ENCODE peak calls at places on chromosomes 1 and 21, in five cellular contexts. One of them, this sample, is unnamed.

GRCh38 chr21:45458281-45459170 is 53.6 kb downstream of the COL18A1 start:
- DNase-seq in OCI-LY7: no peak
- DNase-seq in fibroblast of pulmonary artery: no peak
- DNase-seq in coronary artery: no peak
- DNase-seq in cardiac fibroblast: no peak
- DNase-seq in this sample: no peak

GRCh38 chr1:180123463-180123936 is 31.2 kb upstream of the QSOX1 start:
- DNase-seq in OCI-LY7: no peak
- DNase-seq in fibroblast of pulmonary artery: peak
- DNase-seq in coronary artery: no peak
- DNase-seq in cardiac fibroblast: peak
- DNase-seq in this sample: no peak

GRCh38 chr1:914891-915280 is 8.8 kb upstream of the SAMD11 start:
- DNase-seq in OCI-LY7: no peak
- DNase-seq in fibroblast of pulmonary artery: no peak
- DNase-seq in coronary artery: no peak
- DNase-seq in cardiac fibroblast: no peak
- DNase-seq in this sample: no peak

GRCh38 chr21:44867464-44867863 is 6.0 kb downstream of the PTTG1IP start:
- DNase-seq in OCI-LY7: no peak
- DNase-seq in fibroblast of pulmonary artery: no peak
- DNase-seq in coronary artery: no peak
- DNase-seq in cardiac fibroblast: no peak
- DNase-seq in this sample: no peak

GRCh38 chr21:37159053-37159776 is 86.2 kb downstream of the TTC3 start:
- DNase-seq in OCI-LY7: no peak
- DNase-seq in fibroblast of pulmonary artery: no peak
- DNase-seq in coronary artery: no peak
- DNase-seq in cardiac fibroblast: no peak
- DNase-seq in this sample: no peak

GRCh38 chr1:101567582-101568189 is 330.9 kb downstream of the S1PR1 start:
- DNase-seq in OCI-LY7: peak
- DNase-seq in fibroblast of pulmonary artery: peak
- DNase-seq in coronary artery: no peak
- DNase-seq in cardiac fibroblast: peak
- DNase-seq in this sample: peak

GRCh38 chr1:55981015-55981635 is 598.2 kb downstream of the PLPP3 start:
- DNase-seq in OCI-LY7: no peak
- DNase-seq in fibroblast of pulmonary artery: peak
- DNase-seq in coronary artery: no peak
- DNase-seq in cardiac fibroblast: peak
- DNase-seq in this sample: no peak

GRCh38 chr1:233025156-233025555 is 74.7 kb downstream of the NTPCR start:
- DNase-seq in OCI-LY7: peak
- DNase-seq in fibroblast of pulmonary artery: peak
- DNase-seq in coronary artery: no peak
- DNase-seq in cardiac fibroblast: peak
- DNase-seq in this sample: peak

GRCh38 chr1:6026095-6026809 is 19.4 kb upstream of the KCNAB2 start:
- DNase-seq in OCI-LY7: peak
- DNase-seq in fibroblast of pulmonary artery: no peak
- DNase-seq in coronary artery: no peak
- DNase-seq in cardiac fibroblast: peak
- DNase-seq in this sample: peak

GRCh38 chr1:162404550-162405160 is 7.3 kb downstream of the SH2D1B start:
- DNase-seq in OCI-LY7: no peak
- DNase-seq in fibroblast of pulmonary artery: peak
- DNase-seq in coronary artery: no peak
- DNase-seq in cardiac fibroblast: peak
- DNase-seq in this sample: no peak

GRCh38 chr21:42466700-42467612 is 29.1 kb downstream of the RSPH1 start:
- DNase-seq in OCI-LY7: peak
- DNase-seq in fibroblast of pulmonary artery: peak
- DNase-seq in coronary artery: no peak
- DNase-seq in cardiac fibroblast: peak
- DNase-seq in this sample: peak

GRCh38 chr1:225451340-225451739 is 23.5 kb upstream of the LBR start:
- DNase-seq in OCI-LY7: no peak
- DNase-seq in fibroblast of pulmonary artery: no peak
- DNase-seq in coronary artery: peak
- DNase-seq in cardiac fibroblast: no peak
- DNase-seq in this sample: no peak

GRCh38 chr1:67759692-67760029 is 73.6 kb downstream of the GNG12 start:
- DNase-seq in OCI-LY7: no peak
- DNase-seq in fibroblast of pulmonary artery: no peak
- DNase-seq in coronary artery: no peak
- DNase-seq in cardiac fibroblast: peak
- DNase-seq in this sample: peak

GRCh38 chr1:6267686-6268281 is 6.9 kb upstream of the GPR153 start:
- DNase-seq in OCI-LY7: no peak
- DNase-seq in fibroblast of pulmonary artery: peak
- DNase-seq in coronary artery: no peak
- DNase-seq in cardiac fibroblast: peak
- DNase-seq in this sample: no peak

GRCh38 chr1:230047114-230047865 is 19.7 kb upstream of the GALNT2 start:
- DNase-seq in OCI-LY7: no peak
- DNase-seq in fibroblast of pulmonary artery: peak
- DNase-seq in coronary artery: no peak
- DNase-seq in cardiac fibroblast: no peak
- DNase-seq in this sample: no peak

GRCh38 chr1:168497376-168497952 is 46.3 kb downstream of the XCL2 start:
- DNase-seq in OCI-LY7: no peak
- DNase-seq in fibroblast of pulmonary artery: no peak
- DNase-seq in coronary artery: no peak
- DNase-seq in cardiac fibroblast: no peak
- DNase-seq in this sample: no peak

GRCh38 chr1:203656796-203657620 is 30.4 kb downstream of the ATP2B4 start:
- DNase-seq in OCI-LY7: no peak
- DNase-seq in fibroblast of pulmonary artery: no peak
- DNase-seq in coronary artery: no peak
- DNase-seq in cardiac fibroblast: no peak
- DNase-seq in this sample: no peak

GRCh38 chr1:110341146-110341871 is 2.1 kb downstream of the RBM15 start:
- DNase-seq in OCI-LY7: no peak
- DNase-seq in fibroblast of pulmonary artery: no peak
- DNase-seq in coronary artery: no peak
- DNase-seq in cardiac fibroblast: no peak
- DNase-seq in this sample: no peak

GRCh38 chr1:97245682-97246081 is 524.1 kb downstream of the PTBP2 start:
- DNase-seq in OCI-LY7: no peak
- DNase-seq in fibroblast of pulmonary artery: peak
- DNase-seq in coronary artery: no peak
- DNase-seq in cardiac fibroblast: peak
- DNase-seq in this sample: no peak

GRCh38 chr1:36625253-36625958 is 142.7 kb upstream of the CSF3R start:
- DNase-seq in OCI-LY7: no peak
- DNase-seq in fibroblast of pulmonary artery: no peak
- DNase-seq in coronary artery: no peak
- DNase-seq in cardiac fibroblast: no peak
- DNase-seq in this sample: no peak

GRCh38 chr21:44965251-44966022 is 25.6 kb downstream of the SLX9 start:
- DNase-seq in OCI-LY7: no peak
- DNase-seq in fibroblast of pulmonary artery: peak
- DNase-seq in coronary artery: no peak
- DNase-seq in cardiac fibroblast: peak
- DNase-seq in this sample: no peak

GRCh38 chr1:165481820-165482532 is 37.0 kb upstream of the RXRG start:
- DNase-seq in OCI-LY7: no peak
- DNase-seq in fibroblast of pulmonary artery: peak
- DNase-seq in coronary artery: no peak
- DNase-seq in cardiac fibroblast: peak
- DNase-seq in this sample: no peak

GRCh38 chr1:22824975-22825374 is 114.3 kb downstream of the EPHB2 start:
- DNase-seq in OCI-LY7: no peak
- DNase-seq in fibroblast of pulmonary artery: no peak
- DNase-seq in coronary artery: no peak
- DNase-seq in cardiac fibroblast: no peak
- DNase-seq in this sample: no peak

GRCh38 chr1:22819391-22819790 is 108.8 kb downstream of the EPHB2 start:
- DNase-seq in OCI-LY7: no peak
- DNase-seq in fibroblast of pulmonary artery: no peak
- DNase-seq in coronary artery: no peak
- DNase-seq in cardiac fibroblast: no peak
- DNase-seq in this sample: no peak

GRCh38 chr1:22821027-22821426 is 110.4 kb downstream of the EPHB2 start:
- DNase-seq in OCI-LY7: no peak
- DNase-seq in fibroblast of pulmonary artery: peak
- DNase-seq in coronary artery: no peak
- DNase-seq in cardiac fibroblast: no peak
- DNase-seq in this sample: no peak

GRCh38 chr1:22825790-22826189 is 115.2 kb downstream of the EPHB2 start:
- DNase-seq in OCI-LY7: no peak
- DNase-seq in fibroblast of pulmonary artery: no peak
- DNase-seq in coronary artery: no peak
- DNase-seq in cardiac fibroblast: no peak
- DNase-seq in this sample: peak

DNA sequence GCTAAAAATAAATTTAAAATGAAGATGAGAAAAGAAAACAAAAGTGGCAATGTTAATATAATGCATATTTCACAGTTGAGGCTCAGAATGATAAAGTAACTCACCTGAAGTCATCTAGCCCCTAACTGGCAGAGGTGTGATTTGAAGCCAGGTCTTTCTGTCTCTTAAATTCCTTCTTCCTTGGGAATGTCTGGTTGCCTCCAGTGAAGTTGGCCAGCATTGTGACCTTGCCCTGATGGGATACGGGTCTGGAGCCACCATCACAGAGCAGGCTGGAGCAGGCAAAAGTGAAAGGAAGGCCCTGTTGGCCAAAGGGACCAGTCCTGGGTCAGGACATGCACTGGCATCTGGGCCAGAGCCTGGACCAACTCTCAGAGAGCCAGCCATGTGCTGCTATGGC is 111.7 kb downstream of the EPHB2 start:
- DNase-seq in OCI-LY7: no peak
- DNase-seq in fibroblast of pulmonary artery: no peak
- DNase-seq in coronary artery: no peak
- DNase-seq in cardiac fibroblast: no peak
- DNase-seq in this sample: no peak
- H3K4me3 ChIP-seq in OCI-LY7: no peak
- H3K4me3 ChIP-seq in fibroblast of pulmonary artery: no peak
- H3K4me3 ChIP-seq in coronary artery: no peak
- H3K4me3 ChIP-seq in cardiac fibroblast: no peak
- H3K4me3 ChIP-seq in this sample: no peak

GRCh38 chr1:206945779-206946178 is 487 bp downstream of the PIGR start:
- DNase-seq in OCI-LY7: no peak
- DNase-seq in fibroblast of pulmonary artery: no peak
- DNase-seq in coronary artery: no peak
- DNase-seq in cardiac fibroblast: no peak
- DNase-seq in this sample: no peak
- H3K4me3 ChIP-seq in OCI-LY7: no peak
- H3K4me3 ChIP-seq in fibroblast of pulmonary artery: no peak
- H3K4me3 ChIP-seq in coronary artery: no peak
- H3K4me3 ChIP-seq in cardiac fibroblast: no peak
- H3K4me3 ChIP-seq in this sample: no peak

GRCh38 chr1:39865762-39866161 is 17.5 kb downstream of the TRIT1 start:
- DNase-seq in OCI-LY7: no peak
- DNase-seq in fibroblast of pulmonary artery: no peak
- DNase-seq in coronary artery: no peak
- DNase-seq in cardiac fibroblast: no peak
- DNase-seq in this sample: no peak

GRCh38 chr1:39871796-39872195 is 11.5 kb downstream of the TRIT1 start:
- DNase-seq in OCI-LY7: no peak
- DNase-seq in fibroblast of pulmonary artery: no peak
- DNase-seq in coronary artery: no peak
- DNase-seq in cardiac fibroblast: no peak
- DNase-seq in this sample: no peak

GRCh38 chr1:39861003-39861402 is 22.3 kb downstream of the TRIT1 start:
- DNase-seq in OCI-LY7: no peak
- DNase-seq in fibroblast of pulmonary artery: no peak
- DNase-seq in coronary artery: no peak
- DNase-seq in cardiac fibroblast: no peak
- DNase-seq in this sample: no peak

GRCh38 chr1:39863177-39863576 is 20.1 kb downstream of the TRIT1 start:
- DNase-seq in OCI-LY7: no peak
- DNase-seq in fibroblast of pulmonary artery: no peak
- DNase-seq in coronary artery: no peak
- DNase-seq in cardiac fibroblast: no peak
- DNase-seq in this sample: no peak

DNA sequence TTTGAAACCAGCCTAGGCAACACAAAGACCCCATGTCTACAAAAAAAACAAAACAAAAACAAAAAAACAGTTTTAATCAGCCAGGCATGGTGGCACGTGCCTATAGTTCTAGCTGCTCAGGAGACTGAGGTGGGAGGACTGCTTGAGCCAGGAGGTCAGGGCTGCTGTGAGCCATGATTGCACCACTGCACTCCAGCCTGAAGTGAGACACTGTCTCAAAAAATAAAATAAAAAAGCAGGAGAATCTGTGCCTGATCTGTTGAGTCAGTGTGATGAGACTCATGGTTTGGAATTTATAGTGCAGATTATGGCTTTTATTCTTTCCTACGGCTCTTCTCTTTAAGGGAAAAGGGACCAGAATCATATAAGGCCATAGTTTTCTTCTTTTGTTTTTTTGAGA is 16.5 kb downstream of the TRIT1 start:
- DNase-seq in OCI-LY7: no peak
- DNase-seq in fibroblast of pulmonary artery: peak
- DNase-seq in coronary artery: no peak
- DNase-seq in cardiac fibroblast: peak
- DNase-seq in this sample: no peak
- H3K4me3 ChIP-seq in OCI-LY7: no peak
- H3K4me3 ChIP-seq in fibroblast of pulmonary artery: no peak
- H3K4me3 ChIP-seq in coronary artery: no peak
- H3K4me3 ChIP-seq in cardiac fibroblast: no peak
- H3K4me3 ChIP-seq in this sample: no peak

GRCh38 chr1:46133946-46134345 is 1.5 kb upstream of the PIK3R3 start:
- DNase-seq in OCI-LY7: peak
- DNase-seq in fibroblast of pulmonary artery: no peak
- DNase-seq in coronary artery: no peak
- DNase-seq in cardiac fibroblast: no peak
- DNase-seq in this sample: no peak

GRCh38 chr1:46134660-46135331 is 2.4 kb upstream of the PIK3R3 start:
- DNase-seq in OCI-LY7: no peak
- DNase-seq in fibroblast of pulmonary artery: peak
- DNase-seq in coronary artery: no peak
- DNase-seq in cardiac fibroblast: peak
- DNase-seq in this sample: peak

GRCh38 chr1:46136711-46137110 is 4.3 kb upstream of the PIK3R3 start:
- DNase-seq in OCI-LY7: no peak
- DNase-seq in fibroblast of pulmonary artery: no peak
- DNase-seq in coronary artery: no peak
- DNase-seq in cardiac fibroblast: no peak
- DNase-seq in this sample: no peak

GRCh38 chr1:46133181-46133658 is 791 bp upstream of the PIK3R3 start:
- DNase-seq in OCI-LY7: peak
- DNase-seq in fibroblast of pulmonary artery: no peak
- DNase-seq in coronary artery: no peak
- DNase-seq in cardiac fibroblast: no peak
- DNase-seq in this sample: no peak

DNA sequence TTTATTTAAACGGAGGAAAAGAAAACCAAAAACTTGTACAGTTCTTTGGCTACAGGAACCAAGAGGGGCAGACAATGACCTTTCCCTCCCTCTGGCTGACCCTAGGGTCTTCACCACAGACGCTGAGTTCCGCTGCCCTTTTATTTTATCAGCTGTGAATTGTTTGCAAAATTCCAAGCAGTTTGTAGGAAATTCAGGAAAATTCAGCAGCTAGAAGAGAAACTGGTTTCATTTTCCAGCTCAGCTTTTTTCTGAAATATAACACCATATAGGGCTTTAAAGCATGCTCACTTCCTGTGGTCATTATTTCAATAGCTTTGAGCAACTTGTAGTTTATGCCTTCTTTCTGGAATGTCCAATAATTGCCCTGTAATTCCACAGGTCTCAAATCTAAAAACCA is 5.5 kb upstream of the PIK3R3 start:
- DNase-seq in OCI-LY7: no peak
- DNase-seq in fibroblast of pulmonary artery: peak
- DNase-seq in coronary artery: no peak
- DNase-seq in cardiac fibroblast: peak
- DNase-seq in this sample: no peak
- H3K4me3 ChIP-seq in OCI-LY7: no peak
- H3K4me3 ChIP-seq in fibroblast of pulmonary artery: peak
- H3K4me3 ChIP-seq in coronary artery: peak
- H3K4me3 ChIP-seq in cardiac fibroblast: peak
- H3K4me3 ChIP-seq in this sample: no peak

This sample was measured in thyroid gland.